ENCODE peak calls at places on chromosomes 13 and 19, in eight cellular contexts. One of them, this sample, is unnamed.
A peak's percentile ranks its signal among the peaks of the same experiment; 100 is the strongest.

GRCh38 chr13:23850134-23850533 is 39.1 kb downstream of the MIPEP start:
- DNase-seq in AG04450: no peak
- DNase-seq in cardiac fibroblast: no peak
- DNase-seq in heart left ventricle: no peak
- DNase-seq in Panc1: no peak
- DNase-seq in WTC11: no peak
- DNase-seq in activated CD8-positive, alpha-beta T cell treated with anti-CD3 and anti-CD28 coated beads for 36 hours: no peak
- DNase-seq in hepatocyte: no peak
- DNase-seq in this sample: no peak

GRCh38 chr13:109900723-109901122 is 114.3 kb upstream of the IRS2 start:
- DNase-seq in AG04450: no peak
- DNase-seq in cardiac fibroblast: no peak
- DNase-seq in heart left ventricle: no peak
- DNase-seq in Panc1: no peak
- DNase-seq in WTC11: no peak
- DNase-seq in activated CD8-positive, alpha-beta T cell treated with anti-CD3 and anti-CD28 coated beads for 36 hours: no peak
- DNase-seq in hepatocyte: no peak
- DNase-seq in this sample: no peak

GRCh38 chr13:42276683-42277082 is 4.7 kb downstream of the AKAP11 start:
- DNase-seq in AG04450: no peak
- DNase-seq in cardiac fibroblast: no peak
- DNase-seq in heart left ventricle: no peak
- DNase-seq in Panc1: no peak
- DNase-seq in WTC11: no peak
- DNase-seq in activated CD8-positive, alpha-beta T cell treated with anti-CD3 and anti-CD28 coated beads for 36 hours: no peak
- DNase-seq in hepatocyte: peak; percentile 12
- DNase-seq in this sample: no peak

GRCh38 chr13:114134111-114134943 is 1.9 kb upstream of the RASA3 start:
- DNase-seq in AG04450: no peak
- DNase-seq in cardiac fibroblast: no peak
- DNase-seq in heart left ventricle: no peak
- DNase-seq in Panc1: no peak
- DNase-seq in WTC11: no peak
- DNase-seq in activated CD8-positive, alpha-beta T cell treated with anti-CD3 and anti-CD28 coated beads for 36 hours: peak; percentile 30
- DNase-seq in hepatocyte: no peak
- DNase-seq in this sample: no peak

GRCh38 chr13:107438251-107438650 is 777.1 kb downstream of the LIG4 start:
- DNase-seq in AG04450: no peak
- DNase-seq in cardiac fibroblast: no peak
- DNase-seq in heart left ventricle: no peak
- DNase-seq in Panc1: no peak
- DNase-seq in WTC11: no peak
- DNase-seq in activated CD8-positive, alpha-beta T cell treated with anti-CD3 and anti-CD28 coated beads for 36 hours: no peak
- DNase-seq in hepatocyte: no peak
- DNase-seq in this sample: no peak

GRCh38 chr19:44344255-44344654 is 12.2 kb downstream of the ZNF112 start:
- DNase-seq in AG04450: no peak
- DNase-seq in cardiac fibroblast: no peak
- DNase-seq in heart left ventricle: no peak
- DNase-seq in Panc1: no peak
- DNase-seq in WTC11: no peak
- DNase-seq in activated CD8-positive, alpha-beta T cell treated with anti-CD3 and anti-CD28 coated beads for 36 hours: no peak
- DNase-seq in hepatocyte: no peak
- DNase-seq in this sample: no peak

GRCh38 chr19:5594521-5594950 is 26.8 kb upstream of the TINCR start:
- DNase-seq in AG04450: no peak
- DNase-seq in cardiac fibroblast: no peak
- DNase-seq in heart left ventricle: no peak
- DNase-seq in Panc1: no peak
- DNase-seq in WTC11: no peak
- DNase-seq in activated CD8-positive, alpha-beta T cell treated with anti-CD3 and anti-CD28 coated beads for 36 hours: no peak
- DNase-seq in hepatocyte: peak; percentile 69
- DNase-seq in this sample: no peak

GRCh38 chr19:5851302-5851701 is at the start of gene FUT3:
- DNase-seq in AG04450: no peak
- DNase-seq in cardiac fibroblast: no peak
- DNase-seq in heart left ventricle: no peak
- DNase-seq in Panc1: no peak
- DNase-seq in WTC11: no peak
- DNase-seq in activated CD8-positive, alpha-beta T cell treated with anti-CD3 and anti-CD28 coated beads for 36 hours: no peak
- DNase-seq in hepatocyte: no peak
- DNase-seq in this sample: no peak

GRCh38 chr13:24613755-24614154 is 66.5 kb upstream of the ATP12A start:
- DNase-seq in AG04450: no peak
- DNase-seq in cardiac fibroblast: no peak
- DNase-seq in heart left ventricle: no peak
- DNase-seq in Panc1: no peak
- DNase-seq in WTC11: no peak
- DNase-seq in activated CD8-positive, alpha-beta T cell treated with anti-CD3 and anti-CD28 coated beads for 36 hours: peak; percentile 18
- DNase-seq in hepatocyte: no peak
- DNase-seq in this sample: no peak

GRCh38 chr19:45008554-45008953 is 7.3 kb downstream of the RELB start:
- DNase-seq in AG04450: no peak
- DNase-seq in cardiac fibroblast: no peak
- DNase-seq in heart left ventricle: no peak
- DNase-seq in Panc1: no peak
- DNase-seq in WTC11: peak; percentile 31
- DNase-seq in activated CD8-positive, alpha-beta T cell treated with anti-CD3 and anti-CD28 coated beads for 36 hours: no peak
- DNase-seq in hepatocyte: peak; percentile 63
- DNase-seq in this sample: no peak

GRCh38 chr13:46801831-46802230 is 4.9 kb upstream of the ESD start:
- DNase-seq in AG04450: no peak
- DNase-seq in cardiac fibroblast: peak; percentile 18
- DNase-seq in heart left ventricle: no peak
- DNase-seq in Panc1: no peak
- DNase-seq in WTC11: no peak
- DNase-seq in activated CD8-positive, alpha-beta T cell treated with anti-CD3 and anti-CD28 coated beads for 36 hours: no peak
- DNase-seq in hepatocyte: no peak
- DNase-seq in this sample: no peak

GRCh38 chr19:49056101-49056901 is 1.2 kb downstream of the CGB7 start:
- DNase-seq in AG04450: no peak
- DNase-seq in cardiac fibroblast: peak; percentile 38
- DNase-seq in heart left ventricle: peak; percentile 56
- DNase-seq in Panc1: no peak
- DNase-seq in WTC11: peak; percentile 76
- DNase-seq in activated CD8-positive, alpha-beta T cell treated with anti-CD3 and anti-CD28 coated beads for 36 hours: peak; percentile 69
- DNase-seq in hepatocyte: peak; percentile 74
- DNase-seq in this sample: peak; percentile 88

GRCh38 chr19:35695895-35696422 is 8.4 kb upstream of the ZBTB32 start:
- DNase-seq in AG04450: no peak
- DNase-seq in cardiac fibroblast: no peak
- DNase-seq in heart left ventricle: no peak
- DNase-seq in Panc1: no peak
- DNase-seq in WTC11: no peak
- DNase-seq in activated CD8-positive, alpha-beta T cell treated with anti-CD3 and anti-CD28 coated beads for 36 hours: no peak
- DNase-seq in hepatocyte: no peak
- DNase-seq in this sample: no peak

GRCh38 chr13:48564046-48564445 is 31.2 kb upstream of the RCBTB2 start:
- DNase-seq in AG04450: no peak
- DNase-seq in cardiac fibroblast: peak; percentile 49
- DNase-seq in heart left ventricle: no peak
- DNase-seq in Panc1: no peak
- DNase-seq in WTC11: no peak
- DNase-seq in activated CD8-positive, alpha-beta T cell treated with anti-CD3 and anti-CD28 coated beads for 36 hours: no peak
- DNase-seq in hepatocyte: no peak
- DNase-seq in this sample: no peak

GRCh38 chr13:102369303-102369702 is 32.5 kb downstream of the FGF14 start:
- DNase-seq in AG04450: no peak
- DNase-seq in cardiac fibroblast: peak; percentile 2
- DNase-seq in heart left ventricle: no peak
- DNase-seq in Panc1: no peak
- DNase-seq in WTC11: no peak
- DNase-seq in activated CD8-positive, alpha-beta T cell treated with anti-CD3 and anti-CD28 coated beads for 36 hours: no peak
- DNase-seq in hepatocyte: no peak
- DNase-seq in this sample: no peak

GRCh38 chr13:114130708-114131580 is 1.5 kb downstream of the RASA3 start:
- DNase-seq in AG04450: peak; percentile 59
- DNase-seq in cardiac fibroblast: peak; percentile 91
- DNase-seq in heart left ventricle: peak; percentile 52
- DNase-seq in Panc1: no peak
- DNase-seq in WTC11: no peak
- DNase-seq in activated CD8-positive, alpha-beta T cell treated with anti-CD3 and anti-CD28 coated beads for 36 hours: peak; percentile 81
- DNase-seq in hepatocyte: peak; percentile 57
- DNase-seq in this sample: peak; percentile 74

GRCh38 chr19:10000171-10000826 is 10.0 kb downstream of the COL5A3 start:
- DNase-seq in AG04450: no peak
- DNase-seq in cardiac fibroblast: peak; percentile 77
- DNase-seq in heart left ventricle: peak; percentile 64
- DNase-seq in Panc1: peak; percentile 36
- DNase-seq in WTC11: peak; percentile 84
- DNase-seq in activated CD8-positive, alpha-beta T cell treated with anti-CD3 and anti-CD28 coated beads for 36 hours: peak; percentile 82
- DNase-seq in hepatocyte: peak; percentile 84
- DNase-seq in this sample: peak; percentile 90

GRCh38 chr13:106916329-106916728 is 348.4 kb upstream of the ARGLU1 start:
- DNase-seq in AG04450: no peak
- DNase-seq in cardiac fibroblast: peak; percentile 17
- DNase-seq in heart left ventricle: no peak
- DNase-seq in Panc1: no peak
- DNase-seq in WTC11: no peak
- DNase-seq in activated CD8-positive, alpha-beta T cell treated with anti-CD3 and anti-CD28 coated beads for 36 hours: no peak
- DNase-seq in hepatocyte: no peak
- DNase-seq in this sample: no peak

GRCh38 chr13:72004236-72004635 is 137.2 kb upstream of the DACH1 start:
- DNase-seq in AG04450: no peak
- DNase-seq in cardiac fibroblast: peak; percentile 7
- DNase-seq in heart left ventricle: no peak
- DNase-seq in Panc1: no peak
- DNase-seq in WTC11: no peak
- DNase-seq in activated CD8-positive, alpha-beta T cell treated with anti-CD3 and anti-CD28 coated beads for 36 hours: no peak
- DNase-seq in hepatocyte: no peak
- DNase-seq in this sample: no peak
- TF ChIP-seq CTCF in AG04450: no peak
- TF ChIP-seq CTCF in cardiac fibroblast: no peak
- TF ChIP-seq CTCF in heart left ventricle: no peak
- TF ChIP-seq CTCF in Panc1: no peak
- TF ChIP-seq CTCF in WTC11: no peak
- TF ChIP-seq CTCF in activated CD8-positive, alpha-beta T cell treated with anti-CD3 and anti-CD28 coated beads for 36 hours: no peak
- TF ChIP-seq CTCF in hepatocyte: no peak
- TF ChIP-seq CTCF in this sample: no peak

GRCh38 chr19:39409886-39410619 is 2.4 kb upstream of the PLEKHG2 start:
- DNase-seq in AG04450: no peak
- DNase-seq in cardiac fibroblast: peak; percentile 74
- DNase-seq in heart left ventricle: peak; percentile 89
- DNase-seq in Panc1: no peak
- DNase-seq in WTC11: peak; percentile 49
- DNase-seq in activated CD8-positive, alpha-beta T cell treated with anti-CD3 and anti-CD28 coated beads for 36 hours: peak; percentile 82
- DNase-seq in hepatocyte: peak; percentile 91
- DNase-seq in this sample: peak; percentile 77
- TF ChIP-seq CTCF in AG04450: peak; percentile 7
- TF ChIP-seq CTCF in cardiac fibroblast: no peak
- TF ChIP-seq CTCF in heart left ventricle: no peak
- TF ChIP-seq CTCF in Panc1: no peak
- TF ChIP-seq CTCF in WTC11: no peak
- TF ChIP-seq CTCF in activated CD8-positive, alpha-beta T cell treated with anti-CD3 and anti-CD28 coated beads for 36 hours: no peak
- TF ChIP-seq CTCF in hepatocyte: no peak
- TF ChIP-seq CTCF in this sample: no peak

GRCh38 chr13:70571221-70571620 is 463.0 kb upstream of the KLHL1 start:
- DNase-seq in AG04450: no peak
- DNase-seq in cardiac fibroblast: no peak
- DNase-seq in heart left ventricle: no peak
- DNase-seq in Panc1: no peak
- DNase-seq in WTC11: no peak
- DNase-seq in activated CD8-positive, alpha-beta T cell treated with anti-CD3 and anti-CD28 coated beads for 36 hours: no peak
- DNase-seq in hepatocyte: no peak
- DNase-seq in this sample: no peak

DNA sequence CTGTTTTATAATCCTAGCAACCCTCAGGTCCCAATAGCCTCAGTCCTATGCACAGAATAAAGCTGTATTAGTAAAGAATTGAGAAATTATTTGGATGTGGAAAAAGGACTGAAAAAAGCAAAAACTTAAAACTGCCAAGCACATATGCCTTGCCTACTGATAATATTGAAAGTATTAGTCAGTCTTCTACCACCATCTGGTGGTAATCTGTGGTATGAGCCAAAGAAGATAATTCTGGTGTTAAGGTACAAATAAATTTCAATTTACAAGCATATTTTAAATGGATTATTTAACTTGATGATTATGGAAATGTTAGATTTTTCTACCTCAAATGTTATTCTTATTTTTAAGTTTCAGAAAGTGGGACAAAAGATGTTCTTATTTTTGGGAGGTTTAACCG is 460.3 kb upstream of the KLHL1 start:
- DNase-seq in AG04450: no peak
- DNase-seq in cardiac fibroblast: peak; percentile 69
- DNase-seq in heart left ventricle: no peak
- DNase-seq in Panc1: peak; percentile 27
- DNase-seq in WTC11: no peak
- DNase-seq in activated CD8-positive, alpha-beta T cell treated with anti-CD3 and anti-CD28 coated beads for 36 hours: no peak
- DNase-seq in hepatocyte: peak; percentile 61
- DNase-seq in this sample: peak; percentile 54
- TF ChIP-seq CTCF in AG04450: peak; percentile 55
- TF ChIP-seq CTCF in cardiac fibroblast: peak; percentile 61
- TF ChIP-seq CTCF in heart left ventricle: peak; percentile 29
- TF ChIP-seq CTCF in Panc1: peak; percentile 47
- TF ChIP-seq CTCF in WTC11: peak; percentile 64
- TF ChIP-seq CTCF in activated CD8-positive, alpha-beta T cell treated with anti-CD3 and anti-CD28 coated beads for 36 hours: peak; percentile 60
- TF ChIP-seq CTCF in hepatocyte: peak; percentile 91
- TF ChIP-seq CTCF in this sample: peak; percentile 40

GRCh38 chr13:95709101-95709500 is 32.2 kb downstream of the DNAJC3 start:
- DNase-seq in AG04450: no peak
- DNase-seq in cardiac fibroblast: no peak
- DNase-seq in heart left ventricle: no peak
- DNase-seq in Panc1: no peak
- DNase-seq in WTC11: no peak
- DNase-seq in activated CD8-positive, alpha-beta T cell treated with anti-CD3 and anti-CD28 coated beads for 36 hours: no peak
- DNase-seq in hepatocyte: no peak
- DNase-seq in this sample: no peak
- TF ChIP-seq CTCF in AG04450: no peak
- TF ChIP-seq CTCF in cardiac fibroblast: no peak
- TF ChIP-seq CTCF in heart left ventricle: no peak
- TF ChIP-seq CTCF in Panc1: no peak
- TF ChIP-seq CTCF in WTC11: no peak
- TF ChIP-seq CTCF in activated CD8-positive, alpha-beta T cell treated with anti-CD3 and anti-CD28 coated beads for 36 hours: no peak
- TF ChIP-seq CTCF in hepatocyte: no peak
- TF ChIP-seq CTCF in this sample: no peak